ENCODE peak calls at places on chromosome 11, in five cellular contexts. I, P, L, C and M are unnamed samples.

GRCh38 chr11:93197383-93198220 is at the start of gene SLC36A4:
- DNase-seq in P (peak), I (peak), C (peak), L (peak), M (peak)

GRCh38 chr11:2399488-2400068 is 972 bp upstream of the TSSC4 start:
- DNase-seq in I (no peak), C (peak), L (no peak), P (no peak), M (no peak)

GRCh38 chr11:125457814-125458343 is 38.2 kb downstream of the FEZ1 start:
- DNase-seq in I (no peak), P (no peak), L (peak), C (no peak), M (no peak)

GRCh38 chr11:120326228-120326627 is 1.1 kb downstream of the TLCD5 start:
- DNase-seq in C (no peak), P (no peak), I (no peak), L (peak), M (no peak)

GRCh38 chr11:36023922-36024321 is 80.1 kb downstream of the LDLRAD3 start:
- DNase-seq in L (no peak), C (no peak), P (no peak), I (no peak), M (no peak)

GRCh38 chr11:123434262-123434661 is 4.2 kb downstream of the GRAMD1B start:
- DNase-seq in I (peak), P (no peak), L (no peak), C (no peak), M (no peak)

GRCh38 chr11:18235394-18235926 is 1.1 kb downstream of the SAA4 start:
- DNase-seq in P (no peak), L (no peak), C (no peak), I (no peak), M (no peak)

GRCh38 chr11:129639300-129639699 is 176.3 kb upstream of the TMEM45B start:
- DNase-seq in I (peak), C (no peak), P (no peak), L (peak), M (no peak)

GRCh38 chr11:63547076-63547475 is 10.5 kb downstream of the PLAAT4 start:
- DNase-seq in L (no peak), I (no peak), P (no peak), C (no peak), M (no peak)

DNA sequence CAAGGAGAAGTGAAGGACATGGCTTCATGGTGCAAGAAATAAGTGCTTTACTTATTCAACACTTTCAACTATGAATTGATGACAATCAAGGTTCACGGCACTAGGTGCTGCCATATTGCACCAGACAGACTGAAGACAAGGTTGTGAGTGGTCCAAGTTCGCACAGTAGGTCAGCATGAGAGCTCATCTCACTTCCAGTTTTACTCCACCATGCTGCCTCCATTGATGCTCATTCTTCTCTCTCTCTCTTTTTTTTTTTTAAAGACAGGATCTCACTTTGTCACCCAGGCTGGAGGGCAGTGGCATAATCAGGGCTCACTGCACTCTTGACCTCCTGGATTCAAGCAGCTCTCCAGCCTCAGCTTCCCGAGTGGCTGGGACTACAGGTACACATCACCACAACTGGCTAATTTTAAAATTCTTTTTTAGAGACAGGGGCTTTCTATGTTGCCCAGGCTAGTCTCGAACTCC is 47.7 kb downstream of the EHF start:
- DNase-seq in L (no peak), C (no peak), P (no peak), I (no peak), M (no peak)
- TF ChIP-seq POLR2A in L (no peak), C (no peak), P (no peak), I (no peak), M (no peak)

GRCh38 chr11:74257934-74258553 is 53.4 kb downstream of the P4HA3 start:
- DNase-seq in I (no peak), L (no peak), P (peak), C (peak), M (no peak)
- TF ChIP-seq POLR2AphosphoS5 in I (no peak), L (no peak), P (peak), C (no peak), M (no peak)

GRCh38 chr11:95363710-95364109 is 132.7 kb upstream of the SESN3 start:
- DNase-seq in C (no peak), L (peak), P (no peak), I (no peak), M (no peak)

GRCh38 chr11:95364324-95365295 is 133.6 kb upstream of the SESN3 start:
- DNase-seq in C (no peak), I (no peak), L (peak), P (no peak), M (no peak)

GRCh38 chr11:95363189-95363588 is 132.2 kb upstream of the SESN3 start:
- DNase-seq in P (no peak), C (no peak), I (no peak), L (no peak), M (no peak)

GRCh38 chr11:95361180-95361579 is 130.2 kb upstream of the SESN3 start:
- DNase-seq in L (peak), I (no peak), P (no peak), C (no peak), M (no peak)

GRCh38 chr11:95365346-95365745 is 134.3 kb upstream of the SESN3 start:
- DNase-seq in P (no peak), I (no peak), C (no peak), L (no peak), M (no peak)
- TF ChIP-seq POLR2A in P (no peak), I (no peak), C (no peak), L (no peak), M (no peak)

GRCh38 chr11:128550967-128551522 is 36.3 kb downstream of the ETS1 start:
- DNase-seq in P (no peak), C (no peak), L (no peak), I (no peak), M (no peak)
- TF ChIP-seq POLR2AphosphoS5 in P (no peak), C (no peak), L (no peak), I (no peak), M (no peak)

DNA sequence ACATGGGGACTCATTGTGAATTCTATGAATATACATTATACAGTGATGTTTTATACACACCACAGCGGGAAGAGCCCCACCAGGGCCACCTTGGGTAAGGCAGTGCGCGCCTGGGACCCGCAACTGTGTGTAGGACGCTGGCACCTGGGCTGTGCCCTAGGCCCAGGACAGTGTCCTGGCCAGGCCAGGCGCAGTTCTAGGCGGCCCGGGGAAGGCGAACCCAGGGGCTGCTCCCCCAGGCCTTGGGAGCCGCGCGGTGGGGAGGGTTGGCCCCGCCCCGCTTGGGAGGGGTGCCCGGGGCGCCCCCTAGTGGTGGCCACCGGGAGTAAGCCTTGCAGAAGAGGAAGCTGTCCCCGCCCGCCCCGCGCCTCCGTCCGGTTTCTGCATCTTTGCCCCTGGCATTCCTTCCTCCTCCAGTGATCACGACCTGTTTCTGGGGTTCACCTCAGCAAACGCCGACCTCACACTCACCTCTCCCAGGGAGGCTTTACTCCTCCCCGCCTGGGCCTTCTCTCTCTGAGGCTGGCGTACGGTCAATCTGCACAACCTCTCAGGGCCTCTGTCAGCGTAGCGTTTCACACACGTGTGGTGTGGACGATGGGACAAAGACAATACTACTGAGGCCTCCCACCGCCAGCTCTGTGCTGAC is 9.5 kb upstream of the EHD1 start:
- DNase-seq in C (peak), P (peak), I (peak), L (peak), M (peak)
- TF ChIP-seq POLR2A in C (no peak), P (no peak), I (peak), L (no peak), M (no peak)

GRCh38 chr11:13429288-13429687 is 33.7 kb downstream of the BTBD10 start:
- DNase-seq in I (no peak), P (no peak), L (no peak), C (no peak), M (no peak)
- TF ChIP-seq POLR2AphosphoS5 in I (no peak), P (no peak), L (no peak), C (no peak), M (no peak)

DNA sequence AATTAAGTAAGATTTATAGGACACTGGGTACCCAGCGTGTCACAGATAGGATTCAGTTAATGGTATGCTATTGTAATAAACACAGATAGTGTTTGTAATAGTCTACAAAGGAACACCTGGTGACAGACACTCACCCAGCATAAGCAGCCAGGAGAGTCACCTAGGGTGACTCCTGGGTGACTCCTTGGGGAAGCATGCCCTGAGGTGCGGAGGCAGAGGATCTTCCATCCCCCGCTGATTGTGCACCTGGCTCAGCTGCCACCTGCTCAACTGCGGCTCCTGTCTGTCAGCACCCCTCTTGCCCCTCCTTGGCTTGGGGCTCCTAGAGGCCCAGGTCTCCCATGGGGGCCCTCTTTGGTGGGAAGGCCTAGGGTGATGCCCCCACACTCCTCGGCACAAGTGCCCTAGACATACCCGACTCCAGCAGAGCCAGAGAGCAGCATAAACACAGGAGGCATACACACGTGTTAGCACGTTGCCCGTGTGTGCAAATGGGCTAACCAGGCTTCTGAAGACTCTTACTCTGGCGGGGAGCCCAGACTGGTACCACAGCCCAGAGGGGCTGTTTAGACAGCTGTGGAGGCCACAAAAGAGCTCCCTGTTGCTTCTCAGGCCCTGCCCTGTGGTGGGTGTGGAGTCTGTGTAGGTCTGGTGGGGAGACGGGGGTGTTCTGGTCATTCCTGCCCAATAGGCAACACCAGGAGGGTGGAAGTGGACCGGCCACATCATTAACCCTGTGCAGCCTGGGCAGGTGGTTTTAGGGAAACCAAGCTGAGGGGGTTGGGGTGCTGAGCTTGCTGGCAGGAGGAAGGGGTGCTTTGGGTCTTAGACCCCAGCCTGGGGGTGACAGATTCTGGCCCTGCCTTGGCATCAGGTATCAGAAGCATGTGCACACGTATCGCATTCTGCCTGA is 3.0 kb downstream of the INPPL1 start:
- DNase-seq in C (peak), L (no peak), P (no peak), I (no peak), M (no peak)
- TF ChIP-seq POLR2A in C (no peak), L (peak), P (no peak), I (no peak), M (no peak)

GRCh38 chr11:72038491-72038890 is 39.8 kb downstream of the IL18BP start:
- DNase-seq in C (peak), L (no peak), I (no peak), P (peak), M (no peak)
- TF ChIP-seq POLR2AphosphoS5 in C (peak), L (no peak), I (no peak), P (peak), M (no peak)

DNA sequence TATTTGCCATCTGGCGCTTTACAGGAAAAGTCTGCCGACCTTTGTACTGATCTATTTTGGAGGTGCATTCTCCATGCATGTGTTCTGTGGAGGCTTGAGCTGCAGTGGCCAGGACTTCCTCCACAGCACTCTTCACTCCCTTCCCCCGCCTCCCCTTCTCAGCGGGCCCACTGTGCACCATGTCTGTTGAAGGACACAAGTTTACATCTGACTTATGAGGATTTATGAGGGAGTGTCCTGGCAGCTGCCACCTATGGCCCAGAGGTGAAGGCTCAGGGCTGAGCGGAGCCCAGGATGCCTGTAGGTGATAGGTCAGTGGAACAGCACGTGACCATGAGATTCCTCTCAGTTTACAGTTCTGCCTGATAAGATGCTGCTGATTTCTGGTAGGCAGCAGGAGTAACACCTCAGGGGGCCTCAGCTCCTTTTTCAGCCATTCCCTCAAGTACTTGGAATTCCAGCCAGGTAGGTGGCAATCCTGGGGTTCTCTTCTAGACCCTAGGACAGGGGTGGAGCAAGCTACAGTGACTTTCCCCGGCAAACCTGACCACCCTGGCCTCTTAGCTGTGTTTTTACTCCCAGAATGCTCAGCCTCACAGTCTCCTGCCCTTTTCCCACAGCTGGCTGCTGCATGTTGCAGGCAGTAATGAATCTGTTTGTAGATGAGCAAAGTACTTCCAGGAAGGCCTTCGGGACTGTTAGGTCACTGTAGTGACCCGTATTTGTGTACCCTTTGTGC is 59.9 kb downstream of the PPFIBP2 start:
- DNase-seq in L (peak), I (no peak), C (peak), P (no peak), M (no peak)
- TF ChIP-seq POLR2A in L (no peak), I (no peak), C (no peak), P (no peak), M (no peak)

DNA sequence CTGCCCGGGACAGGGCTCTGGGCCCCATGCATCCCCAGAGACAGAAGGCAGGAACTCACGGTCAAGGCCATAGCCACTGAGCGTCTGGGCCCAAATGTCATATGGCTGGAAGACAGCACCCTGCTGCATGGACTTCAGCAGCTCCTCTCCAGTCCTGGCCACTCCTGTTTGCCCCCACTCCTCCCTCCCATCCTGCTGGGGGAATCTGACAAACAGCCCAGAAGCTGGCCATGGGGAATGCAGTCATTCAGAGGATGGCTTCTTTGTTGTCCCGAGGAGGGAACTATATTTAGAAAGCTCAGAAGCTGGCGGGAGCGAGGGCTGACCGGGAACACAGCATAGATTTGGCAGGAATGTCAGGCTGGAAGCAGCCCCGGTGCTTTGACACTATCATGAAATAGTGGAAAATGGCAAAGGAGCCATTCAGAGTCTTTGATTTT is 35.0 kb downstream of the DKK3 start:
- DNase-seq in L (no peak), C (peak), P (peak), I (no peak), M (no peak)
- TF ChIP-seq POLR2AphosphoS5 in L (no peak), C (no peak), P (peak), I (no peak), M (no peak)